ENCODE peak calls at places on chromosomes 6 and 20, in four cellular contexts. Q, T, P and I are unnamed samples.

GRCh38 chr20:38673731-38674177 is 50.5 kb upstream of the SLC32A1 start:
- DNase-seq in Q (peak; percentile 61), P (peak; percentile 13), T (no peak), I (no peak)

GRCh38 chr6:36327226-36328009 is 9.3 kb downstream of the BNIP5 start:
- DNase-seq in T (peak; percentile 53), P (no peak), Q (no peak), I (no peak)

GRCh38 chr6:13593720-13594119 is 19.3 kb downstream of the SIRT5 start:
- DNase-seq in T (no peak), P (peak; percentile 83), Q (no peak), I (no peak)

GRCh38 chr6:105322499-105323231 is 80.2 kb downstream of the PREP start:
- DNase-seq in P (no peak), Q (no peak), T (no peak), I (no peak)

GRCh38 chr20:45358282-45359068 is 4.5 kb upstream of the SYS1 start:
- DNase-seq in Q (no peak), P (peak; percentile 81), T (peak; percentile 88), I (peak; percentile 58)

GRCh38 chr6:13834762-13835161 is 20.4 kb upstream of the MCUR1 start:
- DNase-seq in P (no peak), Q (no peak), T (no peak), I (no peak)

GRCh38 chr20:1462001-1462400 is 4.6 kb downstream of the NSFL1C start:
- DNase-seq in T (no peak), Q (no peak), P (no peak), I (no peak)

GRCh38 chr6:27133281-27134227 is 113.9 kb upstream of the PRSS16 start:
- DNase-seq in P (peak; percentile 77), T (no peak), Q (no peak), I (no peak)

GRCh38 chr20:39893013-39893685 is 795.9 kb downstream of the MAFB start:
- DNase-seq in T (no peak), Q (no peak), P (peak; percentile 86), I (no peak)

GRCh38 chr20:47113362-47114118 is 218.9 kb downstream of the EYA2 start:
- DNase-seq in P (peak; percentile 86), Q (no peak), T (no peak), I (no peak)

GRCh38 chr6:134176283-134176975 is 124.0 kb upstream of the SLC2A12 start:
- DNase-seq in T (peak; percentile 42), Q (peak; percentile 56), P (peak; percentile 71), I (peak; percentile 38)

GRCh38 chr20:25195962-25196700 is 619 bp downstream of the ENTPD6 start:
- DNase-seq in Q (no peak), T (no peak), P (peak; percentile 15), I (no peak)

GRCh38 chr6:95209007-95209406 is 368.3 kb upstream of the MANEA start:
- DNase-seq in P (no peak), T (no peak), Q (no peak), I (no peak)
- H3K27ac ChIP-seq in P (no peak overlapping the region), T (no peak overlapping the region), Q (no peak overlapping the region), I (no peak overlapping the region)

GRCh38 chr20:20594171-20594530 is 118.3 kb downstream of the RALGAPA2 start:
- DNase-seq in P (peak; percentile 15), T (no peak), Q (peak; percentile 15), I (no peak)
- TF ChIP-seq CTCF in P (peak; percentile 34), T (peak; percentile 55), Q (peak; percentile 48), I (no peak)

DNA sequence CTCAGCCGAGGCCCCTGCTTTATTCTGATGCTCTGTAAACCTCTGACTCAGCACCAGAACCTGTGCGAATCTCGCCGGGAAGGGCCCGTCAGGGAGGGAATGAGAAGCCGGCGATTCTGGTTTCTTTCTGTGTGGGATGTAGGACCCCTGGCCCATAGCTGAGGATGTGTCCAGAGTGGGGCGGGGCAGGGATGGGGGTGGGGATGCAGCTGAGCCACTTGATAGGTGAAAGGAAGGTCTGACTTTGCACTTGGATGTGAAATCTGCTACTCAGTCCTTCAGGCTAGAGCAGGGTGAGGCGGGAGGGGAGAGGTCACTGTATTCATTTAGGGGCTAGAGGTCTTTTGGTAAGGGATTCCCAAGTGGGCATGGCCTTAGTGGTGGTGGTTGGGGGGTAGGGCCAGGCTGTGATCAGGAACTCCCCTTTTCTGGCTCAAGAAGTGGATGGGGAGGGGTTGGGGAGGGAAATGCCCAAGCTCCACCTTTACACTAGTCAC is 2.3 kb downstream of the TOX2 start:
- DNase-seq in T (no peak), Q (no peak), P (peak; percentile 42), I (no peak)
- H3K4me3 ChIP-seq in T (peak overlapping the region; percentile 51), Q (peak overlapping the region; percentile 60), P (peak overlapping the region; percentile 87), I (peak overlapping the region; percentile 79)

GRCh38 chr20:10572853-10573252 is 100.9 kb downstream of the JAG1 start:
- DNase-seq in Q (no peak), P (no peak), T (no peak), I (no peak)

GRCh38 chr20:10571313-10571815 is 102.4 kb downstream of the JAG1 start:
- DNase-seq in Q (no peak), T (no peak), P (no peak), I (no peak)

GRCh38 chr20:10573951-10574339 is 99.9 kb downstream of the JAG1 start:
- DNase-seq in P (no peak), Q (no peak), T (no peak), I (no peak)

GRCh38 chr20:10576411-10576810 is 97.4 kb downstream of the JAG1 start:
- DNase-seq in Q (no peak), T (no peak), P (no peak), I (no peak)

GRCh38 chr20:10573273-10573950 is 100.4 kb downstream of the JAG1 start:
- DNase-seq in P (peak; percentile 84), Q (no peak), T (no peak), I (no peak)
- H3K27ac ChIP-seq in P (no peak overlapping the region), Q (peak overlapping the region; percentile 47), T (no peak overlapping the region), I (peak overlapping the region; percentile 77)

GRCh38 chr6:570812-571211 is 86.1 kb downstream of the HUS1B start:
- DNase-seq in P (no peak), Q (no peak), T (no peak), I (no peak)
- TF ChIP-seq CTCF in P (no peak), Q (no peak), T (no peak), I (no peak)

GRCh38 chr6:39048481-39049399 is at the start of gene GLP1R:
- DNase-seq in P (no peak), T (no peak), Q (peak; percentile 83), I (no peak)
- H3K4me3 ChIP-seq in P (no peak within 1 kb of the TSS), T (peak within 1 kb of the TSS; percentile 50), Q (peak within 1 kb of the TSS; percentile 19), I (peak within 1 kb of the TSS; percentile 49)

GRCh38 chr20:52596261-52596660 is 375.9 kb upstream of the TSHZ2 start:
- DNase-seq in Q (no peak), T (no peak), P (no peak), I (no peak)
- H3K27ac ChIP-seq in Q (no peak overlapping the region), T (no peak overlapping the region), P (no peak overlapping the region), I (no peak overlapping the region)

GRCh38 chr20:57528148-57528547 is 3.2 kb upstream of the CTCFL start:
- DNase-seq in Q (no peak), P (no peak), T (no peak), I (no peak)

GRCh38 chr20:57526067-57526884 is 1.3 kb upstream of the CTCFL start:
- DNase-seq in P (no peak), T (no peak), Q (peak; percentile 45), I (no peak)

GRCh38 chr20:57527728-57528127 is 2.8 kb upstream of the CTCFL start:
- DNase-seq in P (no peak), Q (no peak), T (no peak), I (no peak)

GRCh38 chr20:57525328-57526053 is 551 bp upstream of the CTCFL start:
- DNase-seq in Q (peak; percentile 29), T (no peak), P (no peak), I (no peak)

GRCh38 chr20:57526885-57527566 is 2.1 kb upstream of the CTCFL start:
- DNase-seq in P (no peak), T (no peak), Q (no peak), I (no peak)
- TF ChIP-seq CTCF in P (no peak), T (no peak), Q (no peak), I (no peak)

DNA sequence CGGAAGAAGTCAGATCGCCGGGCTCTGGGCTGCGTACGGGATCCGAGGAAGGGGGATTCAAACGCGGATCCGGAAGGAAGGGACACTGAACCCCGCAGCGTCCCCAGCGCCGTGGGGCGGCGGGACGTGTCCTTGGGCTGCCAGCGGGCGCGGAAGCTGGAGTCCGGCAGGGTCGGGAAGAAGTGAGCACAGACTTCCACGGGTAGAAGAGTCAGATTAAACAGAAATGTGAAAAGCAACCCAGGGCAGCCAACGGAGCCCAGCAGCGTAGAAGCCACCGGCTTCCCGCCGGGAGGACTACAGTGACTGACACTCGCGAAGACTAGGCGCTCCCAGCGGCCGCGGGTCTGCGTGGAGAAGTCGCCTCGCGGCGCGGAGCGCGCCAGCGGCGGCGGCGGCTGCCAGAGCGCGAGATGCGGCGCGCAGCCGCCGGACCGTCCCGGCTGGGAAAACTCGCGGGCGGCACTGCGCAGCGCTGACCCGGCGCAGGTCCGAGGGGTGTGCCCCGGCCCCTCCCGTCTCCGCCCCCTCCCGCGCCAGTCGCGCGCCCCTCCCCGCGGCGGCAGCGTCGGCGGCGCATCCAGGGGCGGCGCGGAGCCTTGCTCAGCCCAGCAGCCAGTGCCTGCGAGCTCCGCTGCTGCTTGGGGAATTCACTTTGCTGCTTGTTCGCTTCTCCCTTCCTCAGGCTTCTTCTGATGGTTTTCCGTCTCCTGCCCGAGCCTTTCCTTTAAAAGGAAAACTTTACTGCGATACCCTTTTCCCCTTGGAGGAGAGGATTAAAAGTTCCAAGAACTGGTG is at the start of gene SAMD5:
- DNase-seq in P (peak; percentile 75), T (no peak), Q (peak; percentile 53), I (no peak)
- H3K4me3 ChIP-seq in P (peak within 1 kb of the TSS; percentile 83), T (peak within 1 kb of the TSS; percentile 73), Q (peak within 1 kb of the TSS; percentile 43), I (peak within 1 kb of the TSS; percentile 78)

DNA sequence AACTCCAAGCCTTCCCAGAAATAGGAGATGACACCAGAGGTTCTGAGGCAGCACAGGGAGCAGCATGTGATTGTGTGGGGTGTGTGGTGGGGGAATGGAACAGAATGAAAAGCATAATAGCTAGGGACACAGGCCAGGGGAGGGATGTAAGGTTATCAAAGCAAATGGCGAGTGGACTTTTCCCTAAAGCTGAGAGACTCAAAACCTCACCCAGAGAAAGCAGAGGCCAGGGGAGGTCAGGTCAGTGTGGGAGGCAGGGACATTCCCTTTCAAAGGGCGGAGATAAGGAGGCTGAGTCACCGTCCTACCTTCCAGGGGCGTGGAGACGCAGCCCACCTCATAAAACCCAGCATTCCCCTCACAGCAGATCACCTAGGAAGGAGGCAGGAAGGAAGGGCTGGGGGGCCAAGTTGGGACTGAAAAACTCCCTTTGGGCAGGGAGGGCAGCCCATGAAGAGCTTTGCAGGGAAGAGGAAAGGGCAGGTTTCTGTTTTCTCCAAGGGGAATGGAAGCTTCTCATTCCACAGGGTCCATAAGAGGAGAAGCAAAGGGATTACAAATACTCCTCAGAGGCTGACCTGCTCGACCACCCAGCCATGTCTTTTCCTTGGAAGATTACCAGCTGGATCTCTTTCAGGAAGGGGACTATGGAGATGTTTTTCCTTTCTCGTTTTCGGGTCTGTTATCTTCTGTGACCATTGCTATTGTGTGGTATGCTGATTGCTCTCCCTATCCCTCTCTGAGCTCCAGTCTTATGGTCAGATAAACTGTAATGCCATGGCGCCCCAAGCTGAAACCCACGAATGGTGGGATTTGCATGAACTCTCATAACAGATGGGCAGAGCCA is 9.6 kb upstream of the LY6G5C start:
- DNase-seq in T (no peak), Q (no peak), P (no peak), I (no peak)
- H3K27ac ChIP-seq in T (no peak overlapping the region), Q (no peak overlapping the region), P (no peak overlapping the region), I (no peak overlapping the region)